ENCODE peak calls at places on chromosomes 6 and 20, in ten cellular contexts. M is stimulated activated CD8-positive, alpha-beta memory T cell treated with anti-CD3 and anti-CD28 coated beads, Interleukin-7, amount 100 ng/mL, for 24 hours; G is NCI-H2029; Z is foreskin keratinocyte; R is T-cell; K is posterior cingulate gyrus; A is stimulated activated naive CD4-positive, alpha-beta T cell; D is cardiac muscle cell; C is stimulated activated CD4-positive, alpha-beta T cell treated with anti-CD3 and anti-CD28 coated beads, TNF-alpha, amount 100 ng/mL, for 24 hours; U is memory B cell. L is an unnamed sample.

GRCh38 chr6:144055121-144055931 is 40.0 kb downstream of the SF3B5 start:
- DNase-seq in M (no peak), G (no peak), Z (no peak), R (peak), K (no peak), A (peak), D (no peak), C (peak), U (no peak), L (no peak)

GRCh38 chr6:51648236-51648635 is 439.2 kb downstream of the PKHD1 start:
- DNase-seq in M (no peak), G (no peak), Z (peak), R (no peak), K (no peak), A (no peak), D (peak), C (no peak), U (no peak), L (no peak)

GRCh38 chr6:165439928-165440554 is 130.6 kb upstream of the C6orf118 start:
- DNase-seq in M (no peak), G (peak), Z (peak), R (no peak), K (no peak), A (no peak), D (peak), C (no peak), U (no peak), L (no peak)

GRCh38 chr20:36777152-36777551 is 3.6 kb upstream of the DSN1 start:
- DNase-seq in M (no peak), G (no peak), Z (no peak), R (no peak), K (no peak), A (no peak), D (no peak), C (no peak), U (no peak), L (no peak)

GRCh38 chr6:140341272-140341671 is 966.8 kb upstream of the CITED2 start:
- DNase-seq in M (no peak), G (no peak), Z (no peak), R (no peak), K (no peak), A (no peak), D (no peak), C (no peak), U (no peak), L (no peak)

GRCh38 chr6:40743226-40743625 is 156.1 kb upstream of the LRFN2 start:
- DNase-seq in M (no peak), G (no peak), Z (no peak), R (no peak), K (no peak), A (no peak), D (no peak), C (no peak), U (no peak), L (no peak)

GRCh38 chr6:142035890-142036289 is 96.8 kb upstream of the GJE1 start:
- DNase-seq in M (no peak), G (no peak), Z (no peak), R (no peak), K (no peak), A (no peak), D (no peak), C (no peak), U (no peak), L (no peak)

GRCh38 chr6:79084693-79085092 is 6.6 kb upstream of the PHIP start:
- DNase-seq in M (no peak), G (no peak), Z (no peak), R (no peak), K (no peak), A (no peak), D (no peak), C (no peak), U (no peak), L (no peak)

GRCh38 chr6:29629571-29629970 is 3.4 kb downstream of the GABBR1 start:
- DNase-seq in M (no peak), G (no peak), Z (no peak), R (no peak), K (no peak), A (no peak), D (no peak), C (no peak), U (no peak), L (no peak)

GRCh38 chr6:102944475-102944874 is 1551.0 kb downstream of the GRIK2 start:
- DNase-seq in M (no peak), G (no peak), Z (no peak), R (no peak), K (no peak), A (no peak), D (no peak), C (no peak), U (no peak), L (no peak)

GRCh38 chr20:50369225-50370035 is 140.8 kb upstream of the PTPN1 start:
- DNase-seq in M (no peak), G (peak), Z (no peak), R (no peak), K (no peak), A (no peak), D (no peak), C (no peak), U (no peak), L (no peak)

GRCh38 chr6:135922170-135922569 is 70.7 kb downstream of the PDE7B start:
- DNase-seq in M (no peak), G (no peak), Z (peak), R (no peak), K (no peak), A (no peak), D (no peak), C (no peak), U (no peak), L (no peak)

GRCh38 chr20:62685781-62686555 is 22.7 kb upstream of the NTSR1 start:
- DNase-seq in M (no peak), G (peak), Z (no peak), R (no peak), K (no peak), A (no peak), D (peak), C (no peak), U (no peak), L (no peak)

GRCh38 chr6:90097357-90097756 is 199.3 kb downstream of the BACH2 start:
- DNase-seq in M (no peak), G (no peak), Z (peak), R (no peak), K (no peak), A (no peak), D (no peak), C (no peak), U (no peak), L (no peak)

GRCh38 chr6:33276581-33276863 is 401 bp upstream of the B3GALT4 start:
- DNase-seq in M (no peak), G (no peak), Z (no peak), R (no peak), K (no peak), A (no peak), D (no peak), C (no peak), U (no peak), L (no peak)

GRCh38 chr6:70839286-70840266 is 117.3 kb downstream of the B3GAT2 start:
- DNase-seq in M (no peak), G (no peak), Z (no peak), R (no peak), K (no peak), A (no peak), D (no peak), C (no peak), U (no peak), L (no peak)

GRCh38 chr20:667351-668034 is 8.1 kb downstream of the SCRT2 start:
- DNase-seq in M (peak), G (no peak), Z (peak), R (peak), K (peak), A (peak), D (peak), C (no peak), U (no peak), L (no peak)

GRCh38 chr6:28209753-28210535 is 15.1 kb upstream of the ZSCAN9 start:
- DNase-seq in M (no peak), G (no peak), Z (peak), R (no peak), K (no peak), A (no peak), D (peak), C (no peak), U (no peak), L (no peak)

GRCh38 chr6:33428219-33428890 is 8.5 kb downstream of the SYNGAP1 start:
- DNase-seq in M (no peak), G (no peak), Z (no peak), R (no peak), K (no peak), A (peak), D (peak), C (no peak), U (no peak), L (no peak)

GRCh38 chr6:50707652-50708325 is 5.5 kb upstream of the TFAP2D start:
- DNase-seq in M (no peak), G (no peak), Z (no peak), R (no peak), K (no peak), A (no peak), D (no peak), C (no peak), U (no peak), L (no peak)

GRCh38 chr6:163179061-163179460 is 235.5 kb upstream of the QKI start:
- DNase-seq in M (no peak), G (no peak), Z (no peak), R (no peak), K (no peak), A (no peak), D (no peak), C (no peak), U (no peak), L (no peak)

GRCh38 chr6:108531332-108531731 is 29.4 kb upstream of the FOXO3 start:
- DNase-seq in M (no peak), G (no peak), Z (no peak), R (no peak), K (no peak), A (no peak), D (no peak), C (no peak), U (no peak), L (no peak)

GRCh38 chr6:100461273-100461919 is 3.3 kb downstream of the SIM1 start:
- DNase-seq in M (no peak), G (no peak), Z (no peak), R (no peak), K (no peak), A (no peak), D (no peak), C (no peak), U (no peak), L (no peak)

GRCh38 chr6:123784330-123784729 is 19.3 kb upstream of the NKAIN2 start:
- DNase-seq in M (no peak), G (no peak), Z (no peak), R (no peak), K (no peak), A (no peak), D (no peak), C (no peak), U (no peak), L (no peak)

GRCh38 chr20:51206032-51206662 is 183.2 kb upstream of the KCNG1 start:
- DNase-seq in M (no peak), G (no peak), Z (no peak), R (no peak), K (no peak), A (no peak), D (no peak), C (no peak), U (no peak), L (no peak)

GRCh38 chr6:36389353-36389752 is 1.9 kb upstream of the ETV7 start:
- DNase-seq in M (no peak), G (no peak), Z (no peak), R (no peak), K (no peak), A (no peak), D (no peak), C (no peak), U (no peak), L (no peak)

GRCh38 chr6:20021795-20022194 is 184.6 kb downstream of the ID4 start:
- DNase-seq in M (no peak), G (no peak), Z (no peak), R (no peak), K (no peak), A (no peak), D (no peak), C (no peak), U (no peak), L (no peak)

GRCh38 chr20:36074983-36075382 is 79.6 kb upstream of the EPB41L1 start:
- DNase-seq in M (no peak), G (no peak), Z (no peak), R (no peak), K (no peak), A (no peak), D (peak), C (no peak), U (no peak), L (no peak)

GRCh38 chr6:109455502-109456282 is at the start of gene MICAL1:
- DNase-seq in M (peak), G (peak), Z (peak), R (peak), K (peak), A (peak), D (peak), C (peak), U (peak), L (peak)

GRCh38 chr20:34570859-34571306 is 12.4 kb downstream of the MAP1LC3A start:
- DNase-seq in M (no peak), G (no peak), Z (no peak), R (no peak), K (no peak), A (no peak), D (peak), C (no peak), U (no peak), L (no peak)

GRCh38 chr6:90729057-90729456 is 142.2 kb upstream of the MAP3K7 start:
- DNase-seq in M (no peak), G (no peak), Z (peak), R (no peak), K (no peak), A (no peak), D (no peak), C (no peak), U (no peak), L (no peak)

GRCh38 chr6:27144740-27145079 is 102.8 kb upstream of the PRSS16 start:
- DNase-seq in M (no peak), G (no peak), Z (no peak), R (no peak), K (no peak), A (no peak), D (no peak), C (no peak), U (no peak), L (no peak)

L was measured in activated CD4-positive, alpha-beta T cell treated with anti-CD3 and anti-CD28 coated beads for 24 hours.